ENCODE peak calls at places on chromosomes 12 and 14, in seven cellular contexts. One of them, this sample, is unnamed.

GRCh38 chr12:116299548-116300150 is 22.2 kb upstream of the MED13L start:
- DNase-seq in ELF-1: no peak
- DNase-seq in activated T-cell treated with anti-CD3 and anti-CD28 coated beads for 24 hours: no peak
- DNase-seq in MV-4-11: no peak
- DNase-seq in nephron progenitor cell: no peak
- DNase-seq in COLO829: no peak
- DNase-seq in T follicular helper cell: no peak
- DNase-seq in this sample: no peak

GRCh38 chr12:113220593-113221180 is 577 bp upstream of the TPCN1 start:
- DNase-seq in ELF-1: no peak
- DNase-seq in activated T-cell treated with anti-CD3 and anti-CD28 coated beads for 24 hours: no peak
- DNase-seq in MV-4-11: no peak
- DNase-seq in nephron progenitor cell: no peak
- DNase-seq in COLO829: no peak
- DNase-seq in T follicular helper cell: no peak
- DNase-seq in this sample: no peak

GRCh38 chr12:56321027-56321426 is 5.2 kb upstream of the CNPY2 start:
- DNase-seq in ELF-1: no peak
- DNase-seq in activated T-cell treated with anti-CD3 and anti-CD28 coated beads for 24 hours: no peak
- DNase-seq in MV-4-11: peak
- DNase-seq in nephron progenitor cell: no peak
- DNase-seq in COLO829: no peak
- DNase-seq in T follicular helper cell: no peak
- DNase-seq in this sample: peak

GRCh38 chr14:84252706-84253105 is 1277.2 kb upstream of the FLRT2 start:
- DNase-seq in ELF-1: no peak
- DNase-seq in activated T-cell treated with anti-CD3 and anti-CD28 coated beads for 24 hours: no peak
- DNase-seq in MV-4-11: no peak
- DNase-seq in nephron progenitor cell: no peak
- DNase-seq in COLO829: no peak
- DNase-seq in T follicular helper cell: no peak
- DNase-seq in this sample: no peak

GRCh38 chr12:102702447-102703114 is 214.5 kb downstream of the PAH start:
- DNase-seq in ELF-1: peak
- DNase-seq in activated T-cell treated with anti-CD3 and anti-CD28 coated beads for 24 hours: peak
- DNase-seq in MV-4-11: peak
- DNase-seq in nephron progenitor cell: peak
- DNase-seq in COLO829: peak
- DNase-seq in T follicular helper cell: no peak
- DNase-seq in this sample: peak

GRCh38 chr12:82996168-82996812 is 309.6 kb downstream of the TMTC2 start:
- DNase-seq in ELF-1: no peak
- DNase-seq in activated T-cell treated with anti-CD3 and anti-CD28 coated beads for 24 hours: no peak
- DNase-seq in MV-4-11: no peak
- DNase-seq in nephron progenitor cell: no peak
- DNase-seq in COLO829: no peak
- DNase-seq in T follicular helper cell: no peak
- DNase-seq in this sample: no peak

GRCh38 chr12:109761631-109761950 is 48.0 kb downstream of the FAM222A start:
- DNase-seq in ELF-1: no peak
- DNase-seq in activated T-cell treated with anti-CD3 and anti-CD28 coated beads for 24 hours: no peak
- DNase-seq in MV-4-11: no peak
- DNase-seq in nephron progenitor cell: peak
- DNase-seq in COLO829: no peak
- DNase-seq in T follicular helper cell: no peak
- DNase-seq in this sample: no peak

GRCh38 chr12:127383281-127383680 is 883.7 kb upstream of the TMEM132C start:
- DNase-seq in ELF-1: no peak
- DNase-seq in activated T-cell treated with anti-CD3 and anti-CD28 coated beads for 24 hours: no peak
- DNase-seq in MV-4-11: no peak
- DNase-seq in nephron progenitor cell: no peak
- DNase-seq in COLO829: peak
- DNase-seq in T follicular helper cell: no peak
- DNase-seq in this sample: no peak

GRCh38 chr12:57147641-57147944 is 174 bp upstream of the LRP1-AS start:
- DNase-seq in ELF-1: peak
- DNase-seq in activated T-cell treated with anti-CD3 and anti-CD28 coated beads for 24 hours: no peak
- DNase-seq in MV-4-11: peak
- DNase-seq in nephron progenitor cell: no peak
- DNase-seq in COLO829: no peak
- DNase-seq in T follicular helper cell: no peak
- DNase-seq in this sample: no peak

GRCh38 chr12:69540606-69541386 is 44.5 kb upstream of the CCT2 start:
- DNase-seq in ELF-1: no peak
- DNase-seq in activated T-cell treated with anti-CD3 and anti-CD28 coated beads for 24 hours: no peak
- DNase-seq in MV-4-11: no peak
- DNase-seq in nephron progenitor cell: no peak
- DNase-seq in COLO829: no peak
- DNase-seq in T follicular helper cell: no peak
- DNase-seq in this sample: no peak

GRCh38 chr14:103343905-103344797 is 10.1 kb downstream of the EIF5 start:
- DNase-seq in ELF-1: no peak
- DNase-seq in activated T-cell treated with anti-CD3 and anti-CD28 coated beads for 24 hours: no peak
- DNase-seq in MV-4-11: no peak
- DNase-seq in nephron progenitor cell: no peak
- DNase-seq in COLO829: no peak
- DNase-seq in T follicular helper cell: no peak
- DNase-seq in this sample: no peak

GRCh38 chr14:77681196-77682157 is 26.3 kb downstream of the ALKBH1 start:
- DNase-seq in ELF-1: no peak
- DNase-seq in activated T-cell treated with anti-CD3 and anti-CD28 coated beads for 24 hours: no peak
- DNase-seq in MV-4-11: no peak
- DNase-seq in nephron progenitor cell: no peak
- DNase-seq in COLO829: no peak
- DNase-seq in T follicular helper cell: no peak
- DNase-seq in this sample: no peak

GRCh38 chr14:61561657-61562276 is 133.5 kb upstream of the HIF1A start:
- DNase-seq in ELF-1: peak
- DNase-seq in activated T-cell treated with anti-CD3 and anti-CD28 coated beads for 24 hours: no peak
- DNase-seq in MV-4-11: peak
- DNase-seq in nephron progenitor cell: peak
- DNase-seq in COLO829: peak
- DNase-seq in T follicular helper cell: no peak
- DNase-seq in this sample: no peak

GRCh38 chr12:116354534-116354933 is 77.0 kb upstream of the MED13L start:
- DNase-seq in ELF-1: no peak
- DNase-seq in activated T-cell treated with anti-CD3 and anti-CD28 coated beads for 24 hours: no peak
- DNase-seq in MV-4-11: no peak
- DNase-seq in nephron progenitor cell: no peak
- DNase-seq in COLO829: no peak
- DNase-seq in T follicular helper cell: no peak
- DNase-seq in this sample: no peak

GRCh38 chr14:64696355-64696844 is 7.8 kb upstream of the PLEKHG3 start:
- DNase-seq in ELF-1: no peak
- DNase-seq in activated T-cell treated with anti-CD3 and anti-CD28 coated beads for 24 hours: no peak
- DNase-seq in MV-4-11: no peak
- DNase-seq in nephron progenitor cell: no peak
- DNase-seq in COLO829: no peak
- DNase-seq in T follicular helper cell: no peak
- DNase-seq in this sample: no peak

GRCh38 chr12:101045486-101046474 is 164.3 kb downstream of the SLC5A8 start:
- DNase-seq in ELF-1: no peak
- DNase-seq in activated T-cell treated with anti-CD3 and anti-CD28 coated beads for 24 hours: no peak
- DNase-seq in MV-4-11: no peak
- DNase-seq in nephron progenitor cell: no peak
- DNase-seq in COLO829: no peak
- DNase-seq in T follicular helper cell: no peak
- DNase-seq in this sample: no peak

GRCh38 chr14:92780444-92780843 is 13.7 kb upstream of the GOLGA5 start:
- DNase-seq in ELF-1: no peak
- DNase-seq in activated T-cell treated with anti-CD3 and anti-CD28 coated beads for 24 hours: peak
- DNase-seq in MV-4-11: peak
- DNase-seq in nephron progenitor cell: no peak
- DNase-seq in COLO829: no peak
- DNase-seq in T follicular helper cell: no peak
- DNase-seq in this sample: no peak

GRCh38 chr12:96344124-96344695 is 56.0 kb downstream of the CDK17 start:
- DNase-seq in ELF-1: no peak
- DNase-seq in activated T-cell treated with anti-CD3 and anti-CD28 coated beads for 24 hours: no peak
- DNase-seq in MV-4-11: no peak
- DNase-seq in nephron progenitor cell: no peak
- DNase-seq in COLO829: no peak
- DNase-seq in T follicular helper cell: no peak
- DNase-seq in this sample: no peak

GRCh38 chr14:101717663-101718490 is 43.6 kb upstream of the PPP2R5C start:
- DNase-seq in ELF-1: no peak
- DNase-seq in activated T-cell treated with anti-CD3 and anti-CD28 coated beads for 24 hours: no peak
- DNase-seq in MV-4-11: no peak
- DNase-seq in nephron progenitor cell: no peak
- DNase-seq in COLO829: no peak
- DNase-seq in T follicular helper cell: no peak
- DNase-seq in this sample: no peak

GRCh38 chr12:42162198-42162597 is 17.5 kb upstream of the GXYLT1 start:
- DNase-seq in ELF-1: no peak
- DNase-seq in activated T-cell treated with anti-CD3 and anti-CD28 coated beads for 24 hours: no peak
- DNase-seq in MV-4-11: no peak
- DNase-seq in nephron progenitor cell: no peak
- DNase-seq in COLO829: no peak
- DNase-seq in T follicular helper cell: no peak
- DNase-seq in this sample: no peak

GRCh38 chr12:15364221-15365170 is 42.2 kb downstream of the PTPRO start:
- DNase-seq in ELF-1: peak
- DNase-seq in activated T-cell treated with anti-CD3 and anti-CD28 coated beads for 24 hours: no peak
- DNase-seq in MV-4-11: no peak
- DNase-seq in nephron progenitor cell: no peak
- DNase-seq in COLO829: no peak
- DNase-seq in T follicular helper cell: no peak
- DNase-seq in this sample: no peak

GRCh38 chr12:108352591-108352990 is 13.5 kb upstream of the CMKLR1 start:
- DNase-seq in ELF-1: no peak
- DNase-seq in activated T-cell treated with anti-CD3 and anti-CD28 coated beads for 24 hours: no peak
- DNase-seq in MV-4-11: no peak
- DNase-seq in nephron progenitor cell: no peak
- DNase-seq in COLO829: no peak
- DNase-seq in T follicular helper cell: no peak
- DNase-seq in this sample: no peak

GRCh38 chr12:96743606-96744005 is 163.5 kb upstream of the NEDD1 start:
- DNase-seq in ELF-1: no peak
- DNase-seq in activated T-cell treated with anti-CD3 and anti-CD28 coated beads for 24 hours: no peak
- DNase-seq in MV-4-11: no peak
- DNase-seq in nephron progenitor cell: no peak
- DNase-seq in COLO829: no peak
- DNase-seq in T follicular helper cell: no peak
- DNase-seq in this sample: no peak

GRCh38 chr14:31127690-31128089 is 79.9 kb downstream of the HECTD1 start:
- DNase-seq in ELF-1: no peak
- DNase-seq in activated T-cell treated with anti-CD3 and anti-CD28 coated beads for 24 hours: peak
- DNase-seq in MV-4-11: no peak
- DNase-seq in nephron progenitor cell: no peak
- DNase-seq in COLO829: no peak
- DNase-seq in T follicular helper cell: no peak
- DNase-seq in this sample: no peak

GRCh38 chr14:93186461-93186860 is 1.3 kb downstream of the LYSET start:
- DNase-seq in ELF-1: no peak
- DNase-seq in activated T-cell treated with anti-CD3 and anti-CD28 coated beads for 24 hours: no peak
- DNase-seq in MV-4-11: peak
- DNase-seq in nephron progenitor cell: no peak
- DNase-seq in COLO829: no peak
- DNase-seq in T follicular helper cell: no peak
- DNase-seq in this sample: peak

GRCh38 chr12:65505321-65506121 is 227.0 kb downstream of the MSRB3 start:
- DNase-seq in ELF-1: no peak
- DNase-seq in activated T-cell treated with anti-CD3 and anti-CD28 coated beads for 24 hours: no peak
- DNase-seq in MV-4-11: no peak
- DNase-seq in nephron progenitor cell: peak
- DNase-seq in COLO829: no peak
- DNase-seq in T follicular helper cell: no peak
- DNase-seq in this sample: no peak

GRCh38 chr14:32202941-32203882 is at the start of gene RNU6-8:
- DNase-seq in ELF-1: peak
- DNase-seq in activated T-cell treated with anti-CD3 and anti-CD28 coated beads for 24 hours: peak
- DNase-seq in MV-4-11: peak
- DNase-seq in nephron progenitor cell: peak
- DNase-seq in COLO829: peak
- DNase-seq in T follicular helper cell: peak
- DNase-seq in this sample: peak

GRCh38 chr14:86505808-86506207 is 975.9 kb downstream of the FLRT2 start:
- DNase-seq in ELF-1: no peak
- DNase-seq in activated T-cell treated with anti-CD3 and anti-CD28 coated beads for 24 hours: no peak
- DNase-seq in MV-4-11: no peak
- DNase-seq in nephron progenitor cell: no peak
- DNase-seq in COLO829: no peak
- DNase-seq in T follicular helper cell: no peak
- DNase-seq in this sample: peak